ENCODE peak calls at places on chromosomes 16 and 17, in six cellular contexts. J, Z, B, Q, R and L are unnamed samples. For H3K4me1 and H3K27me3, the result is how much of the 10 kb centered on the place peaks cover.

GRCh38 chr16:8110572-8111514 is 479.5 kb downstream of the TMEM114 start:
- DNase-seq in Q (no peak), Z (no peak), R (no peak), B (no peak), J (no peak), L (no peak)

GRCh38 chr17:352421-353212 is at the start of gene RPH3AL:
- DNase-seq in Z (peak), Q (no peak), R (peak), J (no peak), B (no peak), L (no peak)

GRCh38 chr16:85462405-85463227 is 150.5 kb upstream of the GSE1 start:
- DNase-seq in B (no peak), J (no peak), R (peak), Q (no peak), Z (no peak), L (peak)

GRCh38 chr16:82432261-82432660 is 194.5 kb upstream of the CDH13 start:
- DNase-seq in B (no peak), J (no peak), R (no peak), Q (no peak), Z (no peak), L (no peak)

GRCh38 chr16:66275795-66276428 is 90.6 kb upstream of the CDH5 start:
- DNase-seq in R (peak), B (peak), Z (peak), Q (peak), J (peak), L (peak)

GRCh38 chr16:73663720-73664119 is 615.8 kb upstream of the ZFHX3 start:
- DNase-seq in Z (no peak), B (no peak), Q (no peak), R (no peak), J (no peak), L (no peak)

GRCh38 chr17:75679706-75680201 is 12.6 kb downstream of the SAP30BP start:
- DNase-seq in B (no peak), J (no peak), Z (peak), R (peak), Q (peak), L (no peak)

GRCh38 chr17:419073-419735 is 66.6 kb upstream of the RPH3AL start:
- DNase-seq in Q (no peak), R (no peak), B (no peak), J (peak), Z (no peak), L (no peak)

GRCh38 chr17:19317359-19318095 is 45.0 kb downstream of the B9D1 start:
- DNase-seq in B (peak), Z (peak), R (peak), Q (no peak), J (no peak), L (peak)

GRCh38 chr16:53054670-53055485 is at the start of gene CHD9:
- DNase-seq in R (peak), B (peak), J (peak), Q (peak), Z (peak), L (peak)

GRCh38 chr17:74639704-74640142 is 16.2 kb upstream of the CD300E start:
- DNase-seq in Z (no peak), J (peak), Q (no peak), R (no peak), B (no peak), L (no peak)

GRCh38 chr16:57395026-57395425 is 9.5 kb upstream of the CCL17 start:
- DNase-seq in B (no peak), J (no peak), Z (no peak), R (no peak), Q (no peak), L (no peak)

GRCh38 chr17:66737524-66737923 is 97.4 kb upstream of the CACNG5 start:
- DNase-seq in R (no peak), B (peak), Q (no peak), Z (no peak), J (no peak), L (no peak)

GRCh38 chr16:67283826-67284555 is 4.7 kb downstream of the PLEKHG4 start:
- DNase-seq in R (no peak), Q (no peak), B (no peak), J (no peak), Z (no peak), L (no peak)

GRCh38 chr17:77022766-77023165 is 118.0 kb upstream of the SEC14L1 start:
- DNase-seq in R (no peak), Q (no peak), B (no peak), Z (no peak), J (no peak), L (peak)

GRCh38 chr17:75616521-75617122 is 16.6 kb upstream of the SMIM5 start:
- DNase-seq in J (no peak), R (no peak), Z (no peak), B (no peak), Q (no peak), L (no peak)

GRCh38 chr16:19994771-19995170 is 78.9 kb downstream of the GPR139 start:
- DNase-seq in B (no peak), J (no peak), Z (no peak), R (no peak), Q (no peak), L (no peak)

GRCh38 chr16:3979070-3979469 is 98.6 kb upstream of the CREBBP start:
- DNase-seq in B (no peak), Z (no peak), J (no peak), R (no peak), Q (no peak), L (no peak)

GRCh38 chr16:88924834-88925539 is 52.0 kb downstream of the CBFA2T3 start:
- DNase-seq in Q (peak), B (no peak), R (no peak), Z (no peak), J (no peak), L (peak)

GRCh38 chr16:89359296-89360147 is 130.8 kb downstream of the ANKRD11 start:
- DNase-seq in B (no peak), Z (no peak), J (no peak), Q (no peak), R (no peak), L (no peak)

GRCh38 chr17:43579570-43580140 is 33.5 kb upstream of the ETV4 start:
- DNase-seq in Q (peak), J (no peak), B (no peak), Z (no peak), R (no peak), L (no peak)

GRCh38 chr16:7025616-7026190 is 306.9 kb upstream of the RBFOX1 start:
- DNase-seq in Z (peak), B (peak), J (no peak), Q (no peak), R (peak), L (no peak)

GRCh38 chr16:67883146-67883871 is 1.4 kb upstream of the NRN1L start:
- DNase-seq in R (no peak), Q (no peak), J (no peak), Z (peak), B (no peak), L (no peak)

GRCh38 chr16:15777533-15778203 is 79.2 kb downstream of the MYH11 start:
- DNase-seq in J (no peak), B (peak), Q (peak), Z (no peak), R (no peak), L (peak)

GRCh38 chr17:47994714-47995113 is 23.8 kb downstream of the CDK5RAP3 start:
- DNase-seq in J (no peak), Q (no peak), R (no peak), Z (no peak), B (no peak), L (no peak)

GRCh38 chr17:11545002-11545401 is 53.3 kb upstream of the DNAH9 start:
- DNase-seq in Q (no peak), Z (no peak), B (no peak), R (no peak), J (no peak), L (no peak)

GRCh38 chr16:82750078-82750477 is 123.3 kb downstream of the CDH13 start:
- DNase-seq in Q (no peak), J (no peak), R (no peak), Z (no peak), B (no peak), L (no peak)

GRCh38 chr17:44688675-44689491 is 693 bp downstream of the CCDC43 start:
- DNase-seq in Z (no peak), J (no peak), B (no peak), R (no peak), Q (peak), L (no peak)

GRCh38 chr17:46158323-46159296 is 34.6 kb downstream of the KANSL1 start:
- DNase-seq in Q (no peak), B (no peak), Z (no peak), J (no peak), R (no peak), L (no peak)
- H3K4me1 ChIP-seq in Q (under half), B (half or more), Z (under half), J (half or more), R (half or more), L (under half)

GRCh38 chr17:2656293-2656692 is 55.3 kb downstream of the CLUH start:
- DNase-seq in Q (no peak), J (no peak), R (no peak), Z (no peak), B (no peak), L (no peak)

GRCh38 chr17:2655526-2655925 is 56.0 kb downstream of the CLUH start:
- DNase-seq in J (no peak), Q (no peak), B (no peak), Z (no peak), R (no peak), L (no peak)
- H3K4me3 ChIP-seq in J (no peak), Q (no peak), B (no peak), Z (no peak), R (no peak), L (no peak)

GRCh38 chr16:59702531-59702930 is 968.4 kb upstream of the GOT2 start:
- DNase-seq in R (no peak), B (no peak), J (no peak), Q (no peak), Z (no peak), L (no peak)
- H3K27me3 ChIP-seq in R (under half), B (under half), J (under half), Q (under half), Z (under half), L (under half)

DNA sequence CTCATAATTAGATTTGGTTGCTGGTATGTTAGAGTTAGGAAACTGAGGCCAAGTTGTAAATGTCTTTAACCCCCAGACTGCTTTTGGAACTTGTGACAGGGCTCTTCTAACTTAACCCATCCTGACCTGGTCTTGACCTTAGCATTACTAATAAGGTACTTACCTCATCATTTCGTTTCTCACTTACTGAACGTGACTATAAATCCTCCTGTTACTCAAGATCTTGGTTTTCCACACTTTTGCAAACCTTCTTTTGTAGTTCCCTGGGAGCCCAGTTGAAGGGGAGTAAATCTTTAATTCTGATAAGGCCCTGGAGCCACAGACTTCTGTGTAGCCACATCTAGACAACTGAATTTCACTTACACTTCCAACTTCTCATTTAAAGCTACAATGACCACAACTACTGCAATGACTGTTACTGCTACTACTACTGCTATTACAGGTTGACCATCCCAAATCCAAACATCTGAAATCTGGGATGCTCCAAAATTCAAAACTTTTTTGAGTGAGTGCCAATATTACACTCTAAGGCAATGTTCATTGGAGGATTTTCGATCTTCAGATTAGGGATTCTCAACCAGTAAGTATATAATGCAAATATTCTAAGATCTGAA is 248.8 kb upstream of the TBX2 start:
- DNase-seq in Z (no peak), Q (no peak), R (no peak), J (no peak), B (no peak), L (no peak)
- H3K4me1 ChIP-seq in Z (under half), Q (under half), R (under half), J (under half), B (under half), L (under half)

GRCh38 chr16:46882940-46883307 is 1.2 kb upstream of the GPT2 start:
- DNase-seq in J (no peak), B (no peak), Z (no peak), Q (no peak), R (no peak), L (no peak)
- H3K4me3 ChIP-seq in J (no peak), B (no peak), Z (no peak), Q (no peak), R (peak), L (no peak)

GRCh38 chr17:5701371-5701770 is 117.1 kb upstream of the NLRP1 start:
- DNase-seq in B (no peak), J (no peak), Z (no peak), Q (no peak), R (no peak), L (no peak)
- H3K27me3 ChIP-seq in B (under half), J (under half), Z (under half), Q (under half), R (under half), L (under half)